ENCODE peak calls at places on chromosomes 1 and 21, in eight cellular contexts. I, C, J, L, R, Y, P and O are unnamed samples.

GRCh38 chr1:14113841-14114567 is 414.0 kb downstream of the PRDM2 start:
- DNase-seq in L (no peak), I (peak; percentile 41), C (peak; percentile 73), R (no peak), Y (no peak), P (no peak), J (peak; percentile 78), O (peak; percentile 1)

GRCh38 chr1:85342177-85342576 is 65.7 kb upstream of the BCL10 start:
- DNase-seq in P (no peak), R (no peak), L (no peak), Y (no peak), I (no peak), J (no peak), C (no peak), O (no peak)

GRCh38 chr1:217734973-217735372 is 103.8 kb downstream of the SPATA17 start:
- DNase-seq in Y (no peak), L (no peak), J (no peak), P (no peak), I (no peak), R (no peak), C (no peak), O (no peak)

GRCh38 chr1:14017531-14017961 is 317.6 kb downstream of the PRDM2 start:
- DNase-seq in Y (no peak), C (peak; percentile 67), P (no peak), L (no peak), R (no peak), J (no peak), I (no peak), O (no peak)

GRCh38 chr1:40232444-40232843 is 15.3 kb upstream of the TMCO2 start:
- DNase-seq in R (no peak), L (no peak), I (peak; percentile 98), C (no peak), P (no peak), Y (no peak), J (no peak), O (no peak)

GRCh38 chr1:179169616-179170467 is 59.6 kb downstream of the ABL2 start:
- DNase-seq in I (no peak), P (no peak), Y (no peak), J (no peak), L (no peak), C (no peak), R (no peak), O (peak; percentile 60)

GRCh38 chr1:223870617-223871574 is 25.1 kb upstream of the TP53BP2 start:
- DNase-seq in C (peak; percentile 16), L (no peak), J (no peak), Y (no peak), R (peak; percentile 69), P (no peak), I (no peak), O (no peak)

GRCh38 chr1:97901017-97901658 is 19.7 kb downstream of the DPYD start:
- DNase-seq in I (no peak), L (no peak), Y (no peak), P (no peak), R (no peak), J (no peak), C (no peak), O (no peak)

GRCh38 chr1:71548398-71548797 is 467.6 kb upstream of the ZRANB2 start:
- DNase-seq in C (no peak), Y (no peak), P (no peak), I (no peak), J (no peak), L (no peak), R (no peak), O (no peak)

GRCh38 chr21:38227401-38227800 is 29.4 kb upstream of the KCNJ15 start:
- DNase-seq in L (no peak), J (no peak), I (no peak), C (no peak), P (no peak), Y (no peak), R (no peak), O (no peak)

GRCh38 chr1:172719694-172720138 is 60.8 kb downstream of the FASLG start:
- DNase-seq in Y (peak; percentile 39), I (peak; percentile 58), L (no peak), P (no peak), R (no peak), J (peak; percentile 58), C (no peak), O (no peak)

GRCh38 chr1:192810253-192810880 is 1.5 kb downstream of the RGS2 start:
- DNase-seq in C (no peak), Y (no peak), L (no peak), R (peak; percentile 60), P (peak; percentile 54), J (peak; percentile 65), I (peak; percentile 37), O (no peak)

GRCh38 chr21:34908424-34909055 is 140.6 kb downstream of the RUNX1 start:
- DNase-seq in I (no peak), L (peak; percentile 51), Y (no peak), R (no peak), J (peak; percentile 61), P (no peak), C (no peak), O (no peak)

GRCh38 chr1:86502721-86503430 is 34.1 kb downstream of the CLCA1 start:
- DNase-seq in P (no peak), J (peak; percentile 82), Y (no peak), R (no peak), L (no peak), I (peak; percentile 37), C (peak; percentile 20), O (no peak)

GRCh38 chr1:3590145-3590768 is 21.1 kb downstream of the MEGF6 start:
- DNase-seq in J (no peak), Y (no peak), C (peak; percentile 67), R (no peak), P (no peak), I (no peak), L (no peak), O (no peak)

GRCh38 chr1:109198745-109199144 is 15.0 kb upstream of the SARS1 start:
- DNase-seq in P (no peak), Y (no peak), J (no peak), I (no peak), L (no peak), C (no peak), R (no peak), O (no peak)

GRCh38 chr1:84653130-84653680 is 37.1 kb downstream of the SSX2IP start:
- DNase-seq in J (no peak), P (no peak), Y (no peak), R (no peak), L (no peak), C (no peak), I (no peak), O (no peak)

GRCh38 chr1:158185770-158186705 is 5.3 kb downstream of the CD1D start:
- DNase-seq in J (no peak), Y (no peak), I (no peak), C (no peak), L (no peak), P (no peak), R (peak; percentile 45), O (no peak)

GRCh38 chr1:229006121-229006870 is 264.6 kb upstream of the RAB4A start:
- DNase-seq in L (no peak), I (no peak), R (no peak), J (no peak), P (no peak), Y (no peak), C (peak; percentile 33), O (no peak)

GRCh38 chr1:119958223-119958622 is 61.9 kb upstream of the ADAM30 start:
- DNase-seq in P (no peak), Y (no peak), J (no peak), I (no peak), L (no peak), R (no peak), C (no peak), O (no peak)

GRCh38 chr1:17250601-17251000 is 1.7 kb downstream of the PADI3 start:
- DNase-seq in Y (no peak), P (no peak), C (no peak), L (peak; percentile 45), J (no peak), R (no peak), I (no peak), O (no peak)

GRCh38 chr1:24503870-24504523 is 1.4 kb downstream of the RCAN3 start:
- DNase-seq in I (no peak), C (no peak), R (no peak), J (no peak), L (no peak), P (no peak), Y (no peak), O (no peak)
- H3K4me3 ChIP-seq in I (no peak overlapping the region), C (no peak overlapping the region), R (no peak overlapping the region), J (no peak overlapping the region), L (peak overlapping the region; percentile 61), P (no peak overlapping the region), Y (peak overlapping the region; percentile 51), O (no peak overlapping the region)

GRCh38 chr1:9655127-9655723 is 3.7 kb downstream of the PIK3CD start:
- DNase-seq in C (no peak), J (no peak), L (no peak), Y (no peak), P (no peak), I (peak; percentile 84), R (no peak), O (no peak)
- H3K4me3 ChIP-seq in C (no peak overlapping the region), J (no peak overlapping the region), L (no peak overlapping the region), Y (no peak overlapping the region), P (no peak overlapping the region), I (peak overlapping the region; percentile 92), R (no peak overlapping the region), O (no peak overlapping the region)

DNA sequence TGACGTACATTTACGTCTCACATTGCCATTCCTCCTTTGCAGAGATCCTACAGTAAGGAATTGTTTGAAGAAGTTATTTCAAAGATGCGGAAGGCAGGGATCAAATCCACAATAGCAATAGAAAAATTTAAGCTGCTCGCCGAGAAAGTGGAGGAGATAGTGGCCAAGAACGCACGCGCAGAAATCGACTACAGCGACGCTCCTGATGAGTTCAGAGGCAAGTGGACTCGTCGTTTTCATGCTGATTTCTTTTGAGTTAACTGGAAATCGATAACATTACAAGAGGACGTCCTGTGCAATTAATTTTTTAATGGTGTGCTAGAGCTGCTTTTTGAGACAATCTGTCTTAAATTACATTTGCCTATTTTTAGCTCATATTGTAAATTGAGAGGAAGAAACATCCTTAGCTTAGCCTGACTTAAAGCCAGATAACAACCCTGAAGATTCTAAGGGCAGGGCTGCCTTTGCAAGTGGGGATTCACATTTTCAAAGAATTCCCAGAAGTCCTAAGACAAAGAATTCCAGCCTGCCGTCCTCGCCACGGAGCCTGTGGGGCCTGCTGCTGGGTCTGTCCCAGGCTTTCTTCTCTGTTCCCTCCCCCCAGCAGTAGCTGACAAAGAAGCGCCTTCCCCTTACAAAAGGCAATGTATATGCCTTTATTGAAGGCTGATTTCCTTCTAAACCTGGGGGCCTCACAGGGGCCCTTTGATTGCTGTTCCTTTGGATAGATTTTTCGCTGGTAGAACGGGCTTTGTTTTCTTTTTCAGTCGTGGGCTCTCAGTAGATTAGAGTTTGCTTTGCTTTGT is 31.6 kb upstream of the KIF1B start:
- DNase-seq in I (no peak), C (no peak), L (no peak), P (no peak), R (no peak), J (no peak), Y (no peak), O (no peak)
- H3K4me3 ChIP-seq in I (no peak overlapping the region), C (no peak overlapping the region), L (peak overlapping the region; percentile 15), P (no peak overlapping the region), R (no peak overlapping the region), J (no peak overlapping the region), Y (no peak overlapping the region), O (no peak overlapping the region)

DNA sequence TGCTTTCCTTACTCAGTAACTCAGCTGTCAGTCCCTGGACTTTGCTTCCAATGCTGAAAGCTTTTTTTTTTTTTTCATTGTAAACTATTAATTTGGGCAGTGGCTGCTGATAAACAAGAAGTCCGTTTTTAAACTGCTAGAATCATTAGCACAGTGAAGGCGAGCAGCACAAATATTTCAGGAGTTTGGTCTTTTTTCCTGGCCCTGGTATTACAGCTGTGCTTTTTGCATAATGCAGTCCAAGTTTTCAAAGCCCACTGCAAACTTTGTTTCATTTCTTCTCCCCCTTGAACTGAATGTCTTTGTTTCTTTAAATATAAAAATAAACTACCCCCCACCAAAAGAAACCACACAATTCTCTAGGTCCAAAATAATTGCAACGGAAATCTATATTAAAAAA is 6.6 kb downstream of the GLIS1 start:
- DNase-seq in J (no peak), C (no peak), L (no peak), I (no peak), R (no peak), Y (no peak), P (no peak), O (no peak)
- H3K4me3 ChIP-seq in J (no peak overlapping the region), C (no peak overlapping the region), L (no peak overlapping the region), I (no peak overlapping the region), R (no peak overlapping the region), Y (no peak overlapping the region), P (no peak overlapping the region), O (peak overlapping the region; percentile 22)